ENCODE peak calls at places on chromosomes 13 and 19, in eight cellular contexts. P is IMR-90, B is HCT116, X is mucosa of descending colon, A is heart right ventricle, R is Panc1, E is AG04450, Q is stomach. V is an unnamed sample.

GRCh38 chr13:109630281-109630680 is 156.1 kb downstream of the IRS2 start:
- DNase-seq in P (peak; percentile 10), B (no peak), X (no peak), A (no peak), R (no peak), E (no peak), Q (no peak), V (no peak)

GRCh38 chr13:94210826-94211225 is 268.7 kb downstream of the DCT start:
- DNase-seq in P (no peak), B (no peak), X (no peak), A (no peak), R (no peak), E (no peak), Q (no peak), V (peak; percentile 40)

GRCh38 chr13:93217701-93218100 is 8.9 kb upstream of the GPC6 start:
- DNase-seq in P (no peak), B (no peak), X (no peak), A (no peak), R (no peak), E (no peak), Q (no peak), V (no peak)

GRCh38 chr19:48997972-48998371 is 4.3 kb downstream of the RUVBL2 start:
- DNase-seq in P (peak; percentile 45), B (peak; percentile 62), X (peak; percentile 77), A (no peak), R (no peak), E (no peak), Q (peak; percentile 56), V (peak; percentile 63)

GRCh38 chr13:76703621-76704020 is 182.6 kb downstream of the KCTD12 start:
- DNase-seq in P (peak; percentile 38), B (no peak), X (no peak), A (no peak), R (no peak), E (no peak), Q (no peak), V (no peak)

GRCh38 chr19:39501340-39501739 is 2.6 kb downstream of the DLL3 start:
- DNase-seq in P (no peak), B (no peak), X (no peak), A (no peak), R (no peak), E (no peak), Q (no peak), V (no peak)

GRCh38 chr13:28983661-28984060 is 163.5 kb downstream of the MTUS2 start:
- DNase-seq in P (no peak), B (no peak), X (no peak), A (no peak), R (no peak), E (no peak), Q (peak; percentile 27), V (no peak)

GRCh38 chr13:111228262-111229144 is 91.9 kb upstream of the TEX29 start:
- DNase-seq in P (peak; percentile 34), B (no peak), X (no peak), A (no peak), R (no peak), E (no peak), Q (no peak), V (no peak)

GRCh38 chr13:42715909-42716308 is 65.5 kb upstream of the FAM216B start:
- DNase-seq in P (no peak), B (no peak), X (no peak), A (no peak), R (no peak), E (no peak), Q (no peak), V (no peak)

GRCh38 chr19:42193706-42194105 is 23.8 kb downstream of the DEDD2 start:
- DNase-seq in P (peak; percentile 41), B (no peak), X (no peak), A (no peak), R (no peak), E (no peak), Q (no peak), V (peak; percentile 91)

GRCh38 chr19:18594096-18594823 is 5.7 kb downstream of the REX1BD start:
- DNase-seq in P (peak; percentile 76), B (no peak), X (peak; percentile 75), A (peak; percentile 62), R (no peak), E (no peak), Q (peak; percentile 80), V (peak; percentile 81)

GRCh38 chr13:48888613-48889012 is 87.1 kb upstream of the FNDC3A start:
- DNase-seq in P (no peak), B (no peak), X (no peak), A (no peak), R (no peak), E (no peak), Q (no peak), V (no peak)

GRCh38 chr19:5665781-5666513 is 14.4 kb downstream of the MICOS13 start:
- DNase-seq in P (peak; percentile 84), B (no peak), X (no peak), A (no peak), R (no peak), E (peak; percentile 41), Q (no peak), V (peak; percentile 58)

GRCh38 chr19:48615145-48616040 is 517 bp upstream of the FAM83E start:
- DNase-seq in P (no peak), B (no peak), X (no peak), A (no peak), R (no peak), E (no peak), Q (no peak), V (no peak)

GRCh38 chr13:41514853-41515395 is 57.6 kb downstream of the RGCC start:
- DNase-seq in P (no peak), B (no peak), X (no peak), A (no peak), R (no peak), E (no peak), Q (no peak), V (no peak)

GRCh38 chr19:54335979-54336892 is 2.7 kb downstream of the LILRA4 start:
- DNase-seq in P (no peak), B (no peak), X (no peak), A (no peak), R (no peak), E (no peak), Q (no peak), V (no peak)

GRCh38 chr19:13808856-13809255 is 13.6 kb downstream of the ZSWIM4 start:
- DNase-seq in P (no peak), B (no peak), X (no peak), A (no peak), R (no peak), E (no peak), Q (no peak), V (no peak)

GRCh38 chr19:55310498-55310897 is 14.6 kb downstream of the TMEM150B start:
- DNase-seq in P (no peak), B (no peak), X (no peak), A (no peak), R (no peak), E (no peak), Q (no peak), V (no peak)

GRCh38 chr13:79547821-79548220 is 66.9 kb downstream of the NDFIP2 start:
- DNase-seq in P (no peak), B (no peak), X (no peak), A (no peak), R (no peak), E (no peak), Q (no peak), V (no peak)

GRCh38 chr19:30367001-30367400 is 5.2 kb upstream of the ZNF536 start:
- DNase-seq in P (no peak), B (no peak), X (no peak), A (no peak), R (no peak), E (no peak), Q (no peak), V (no peak)

GRCh38 chr19:4066176-4066606 is 508 bp downstream of the ZBTB7A start:
- DNase-seq in P (no peak), B (no peak), X (peak; percentile 74), A (no peak), R (no peak), E (no peak), Q (no peak), V (no peak)
- TF ChIP-seq CTCF in P (no peak), B (no peak), X (no peak), A (no peak), R (no peak), E (no peak), Q (no peak), V (no peak)

GRCh38 chr19:3914199-3914598 is 18.7 kb upstream of the NMRK2 start:
- DNase-seq in P (no peak), B (peak; percentile 6), X (no peak), A (no peak), R (no peak), E (no peak), Q (no peak), V (no peak)
- H3K4me3 ChIP-seq in P (no peak overlapping the region), B (no peak overlapping the region), X (no peak overlapping the region), A (no peak overlapping the region), R (no peak overlapping the region), E (no peak overlapping the region), Q (no peak overlapping the region), V (no peak overlapping the region)

GRCh38 chr13:32582991-32583390 is 3.3 kb upstream of the PDS5B start:
- DNase-seq in P (no peak), B (no peak), X (no peak), A (no peak), R (no peak), E (no peak), Q (no peak), V (no peak)
- TF ChIP-seq CTCF in P (no peak), B (no peak), X (no peak), A (no peak), R (no peak), E (no peak), Q (no peak), V (no peak)

GRCh38 chr19:45324349-45324907 is 1.8 kb upstream of the CKM start:
- DNase-seq in P (no peak), B (no peak), X (no peak), A (no peak), R (no peak), E (no peak), Q (no peak), V (no peak)

GRCh38 chr19:45322744-45323281 is at the start of gene CKM:
- DNase-seq in P (no peak), B (no peak), X (no peak), A (peak; percentile 81), R (no peak), E (no peak), Q (no peak), V (no peak)

GRCh38 chr19:45322311-45322710 is 364 bp downstream of the CKM start:
- DNase-seq in P (no peak), B (no peak), X (no peak), A (no peak), R (no peak), E (no peak), Q (no peak), V (no peak)

GRCh38 chr19:45321848-45322247 is 827 bp downstream of the CKM start:
- DNase-seq in P (no peak), B (no peak), X (no peak), A (peak; percentile 61), R (no peak), E (no peak), Q (no peak), V (no peak)

DNA sequence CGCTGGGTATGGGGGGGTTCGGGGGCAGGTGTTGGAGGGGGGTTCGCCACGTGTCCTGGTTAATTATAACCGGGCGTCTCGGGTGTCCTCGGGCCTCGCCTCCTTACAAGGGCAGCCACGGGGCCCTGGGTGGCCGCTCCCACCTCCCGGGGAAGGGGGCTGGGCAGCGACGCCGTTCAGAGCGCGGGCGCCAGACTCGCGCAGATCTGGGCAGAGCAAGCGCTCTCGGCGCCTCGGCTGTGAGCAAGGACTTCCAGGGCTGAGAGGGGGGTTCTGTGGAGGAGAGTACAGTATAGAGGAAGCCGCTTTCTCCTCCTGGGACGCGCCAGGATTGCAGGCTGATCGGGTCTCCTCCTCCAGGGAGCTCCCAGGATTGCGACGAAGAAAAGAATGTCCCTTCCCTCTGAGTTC is 1.0 kb upstream of the CKM start:
- DNase-seq in P (no peak), B (no peak), X (no peak), A (peak; percentile 74), R (no peak), E (no peak), Q (peak; percentile 28), V (no peak)
- H3K4me3 ChIP-seq in P (peak overlapping the region; percentile 22), B (no peak overlapping the region), X (no peak overlapping the region), A (peak overlapping the region; percentile 48), R (no peak overlapping the region), E (peak overlapping the region; percentile 41), Q (peak overlapping the region; percentile 37), V (no peak overlapping the region)